ENCODE peak calls at places on chromosomes 13 and 19, in ten cellular contexts. D is endodermal cell, G is brain microvascular endothelial cell, K is IMR-90, O is cardiac muscle cell, J is left ventricle myocardium inferior, Y is RWPE1, R is heart left ventricle, P is tibial artery, N is GM23248. I is an unnamed sample.

GRCh38 chr13:82647540-82647939 is 1234.7 kb downstream of the SLITRK1 start:
- DNase-seq in D (peak), G (no peak), K (no peak), O (no peak), J (no peak), Y (no peak), R (no peak), P (no peak), N (no peak), I (no peak)

GRCh38 chr19:13864223-13864512 is 12.8 kb upstream of the NANOS3 start:
- DNase-seq in D (no peak), G (no peak), K (no peak), O (no peak), J (no peak), Y (no peak), R (no peak), P (no peak), N (no peak), I (no peak)

GRCh38 chr13:108496364-108497215 is 132.8 kb upstream of the MYO16 start:
- DNase-seq in D (peak), G (no peak), K (no peak), O (peak), J (no peak), Y (no peak), R (no peak), P (no peak), N (no peak), I (peak)

GRCh38 chr19:33251526-33252090 is 26.0 kb upstream of the SLC7A10 start:
- DNase-seq in D (no peak), G (no peak), K (no peak), O (no peak), J (no peak), Y (no peak), R (no peak), P (no peak), N (no peak), I (no peak)

GRCh38 chr13:70623260-70623659 is 515.0 kb upstream of the KLHL1 start:
- DNase-seq in D (no peak), G (no peak), K (peak), O (no peak), J (no peak), Y (peak), R (no peak), P (no peak), N (peak), I (peak)

GRCh38 chr13:79522583-79522982 is 41.6 kb downstream of the NDFIP2 start:
- DNase-seq in D (no peak), G (peak), K (peak), O (no peak), J (no peak), Y (no peak), R (no peak), P (no peak), N (peak), I (no peak)

GRCh38 chr19:6806488-6806887 is 34.0 kb downstream of the VAV1 start:
- DNase-seq in D (no peak), G (no peak), K (no peak), O (no peak), J (no peak), Y (no peak), R (no peak), P (no peak), N (no peak), I (peak)

GRCh38 chr19:2290441-2291184 is 8.6 kb upstream of the PEAK3 start:
- DNase-seq in D (peak), G (no peak), K (no peak), O (no peak), J (no peak), Y (no peak), R (no peak), P (no peak), N (peak), I (no peak)

GRCh38 chr19:15305582-15306334 is 26.6 kb downstream of the BRD4 start:
- DNase-seq in D (no peak), G (no peak), K (no peak), O (no peak), J (no peak), Y (no peak), R (no peak), P (no peak), N (no peak), I (no peak)

GRCh38 chr13:114024603-114025431 is 50.9 kb upstream of the C13orf46 start:
- DNase-seq in D (no peak), G (no peak), K (no peak), O (no peak), J (no peak), Y (no peak), R (no peak), P (no peak), N (no peak), I (no peak)

GRCh38 chr19:44623080-44623479 is 9.7 kb downstream of the IGSF23 start:
- DNase-seq in D (no peak), G (peak), K (peak), O (no peak), J (no peak), Y (no peak), R (no peak), P (peak), N (peak), I (peak)

GRCh38 chr19:41269571-41269970 is 5.4 kb downstream of the HNRNPUL1 start:
- DNase-seq in D (no peak), G (no peak), K (no peak), O (no peak), J (no peak), Y (no peak), R (no peak), P (no peak), N (no peak), I (no peak)

GRCh38 chr13:85473144-85473543 is 326.1 kb downstream of the SLITRK6 start:
- DNase-seq in D (no peak), G (no peak), K (no peak), O (no peak), J (no peak), Y (no peak), R (no peak), P (no peak), N (no peak), I (no peak)

GRCh38 chr13:92362717-92363116 is 863.9 kb upstream of the GPC6 start:
- DNase-seq in D (no peak), G (no peak), K (peak), O (no peak), J (no peak), Y (no peak), R (no peak), P (no peak), N (no peak), I (no peak)

GRCh38 chr19:5623397-5624153 is 692 bp downstream of the SAFB start:
- DNase-seq in D (peak), G (no peak), K (no peak), O (no peak), J (no peak), Y (no peak), R (no peak), P (no peak), N (no peak), I (peak)

GRCh38 chr13:19763618-19764017 is 19.1 kb downstream of the PSPC1 start:
- DNase-seq in D (no peak), G (no peak), K (no peak), O (no peak), J (no peak), Y (no peak), R (no peak), P (no peak), N (no peak), I (no peak)

GRCh38 chr13:58933475-58933874 is 1230.3 kb downstream of the DIAPH3 start:
- DNase-seq in D (no peak), G (no peak), K (no peak), O (no peak), J (no peak), Y (no peak), R (no peak), P (no peak), N (no peak), I (no peak)

GRCh38 chr19:28472843-28473242 is 740.1 kb downstream of the UQCRFS1 start:
- DNase-seq in D (no peak), G (no peak), K (no peak), O (no peak), J (peak), Y (no peak), R (peak), P (peak), N (peak), I (no peak)

GRCh38 chr13:20394506-20394905 is 131.2 kb downstream of the CRYL1 start:
- DNase-seq in D (no peak), G (no peak), K (no peak), O (no peak), J (no peak), Y (no peak), R (no peak), P (no peak), N (no peak), I (no peak)

GRCh38 chr19:5507056-5507624 is 51.9 kb downstream of the ZNRF4 start:
- DNase-seq in D (no peak), G (no peak), K (no peak), O (no peak), J (no peak), Y (no peak), R (no peak), P (no peak), N (no peak), I (no peak)

GRCh38 chr13:78603240-78603947 is at the start of gene POU4F1:
- DNase-seq in D (peak), G (no peak), K (peak), O (peak), J (peak), Y (peak), R (no peak), P (no peak), N (no peak), I (peak)

GRCh38 chr13:21670883-21671792 is at the start of gene FGF9:
- DNase-seq in D (peak), G (peak), K (peak), O (peak), J (peak), Y (peak), R (peak), P (peak), N (peak), I (peak)
- H3K27ac ChIP-seq in D (peak), G (no peak), K (peak), O (no peak), J (peak), Y (peak), R (no peak), P (peak), N (no peak), I (no peak)

DNA sequence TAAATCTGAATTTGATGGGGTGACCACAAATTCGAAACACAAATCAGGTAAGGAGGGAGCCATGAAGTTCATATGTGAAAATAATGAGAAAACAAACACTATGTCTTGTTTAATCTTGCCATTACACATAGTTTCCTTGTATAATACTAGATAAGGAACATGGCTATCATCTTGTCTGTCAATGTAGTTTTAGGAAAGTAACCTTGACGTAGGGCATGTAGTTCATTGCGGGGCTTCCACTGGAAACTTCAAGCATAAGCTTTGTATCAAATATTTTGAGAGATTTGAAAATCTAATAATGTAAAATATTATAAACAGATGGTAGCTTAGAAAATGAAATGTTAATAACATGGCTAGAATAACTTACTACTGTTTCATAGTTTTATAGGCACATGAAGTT is 8.8 kb downstream of the BIVM start:
- DNase-seq in D (no peak), G (no peak), K (no peak), O (no peak), J (no peak), Y (no peak), R (no peak), P (no peak), N (no peak), I (no peak)
- H3K27ac ChIP-seq in D (no peak), G (no peak), K (no peak), O (no peak), J (no peak), Y (no peak), R (no peak), P (no peak), N (no peak), I (no peak)

DNA sequence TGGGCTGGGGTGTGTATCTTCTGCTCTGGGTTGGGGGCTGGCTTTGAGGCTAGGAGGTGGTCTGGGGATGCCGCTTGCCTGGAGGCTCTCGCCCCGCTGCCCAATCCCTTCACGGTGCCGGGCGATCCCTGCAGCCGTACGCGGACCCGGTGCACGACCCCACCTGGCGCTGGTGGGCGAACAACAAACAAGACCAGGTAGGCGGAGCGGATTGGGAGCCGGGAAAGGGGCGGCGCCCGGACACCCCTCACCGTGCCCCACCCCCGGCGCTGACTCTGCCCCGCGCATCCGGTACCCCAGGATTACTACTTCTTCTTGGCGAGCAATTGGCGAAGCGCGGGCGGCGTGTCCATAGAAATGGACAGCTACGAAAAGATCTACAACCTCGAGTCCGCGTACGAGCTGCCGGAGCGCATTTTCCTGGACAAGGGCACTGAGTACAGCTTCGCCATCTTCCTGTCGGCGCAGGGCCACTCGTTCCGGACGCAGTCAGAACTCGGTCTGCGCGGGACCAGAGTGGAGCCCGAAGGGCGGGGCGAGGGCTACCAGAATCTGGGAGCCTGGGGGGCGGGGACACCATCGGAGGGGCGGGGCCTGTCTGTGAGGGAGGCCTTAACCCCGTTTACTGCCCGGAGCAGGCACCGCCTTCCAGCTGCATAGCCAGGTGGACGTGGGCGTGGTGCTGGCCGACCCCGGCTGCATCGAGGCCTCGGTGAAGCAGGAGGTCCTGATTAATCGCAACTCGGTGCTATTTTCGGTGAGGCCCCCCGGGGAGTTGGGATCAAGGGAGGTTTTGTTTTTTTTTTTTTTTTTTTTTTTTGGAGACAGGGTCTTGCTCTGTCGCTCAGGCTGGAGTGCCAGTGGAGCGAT is 12.1 kb upstream of the PSMD8 start:
- DNase-seq in D (peak), G (peak), K (peak), O (peak), J (peak), Y (peak), R (peak), P (peak), N (peak), I (peak)
- H3K27ac ChIP-seq in D (no peak), G (no peak), K (no peak), O (peak), J (peak), Y (peak), R (no peak), P (no peak), N (no peak), I (no peak)

DNA sequence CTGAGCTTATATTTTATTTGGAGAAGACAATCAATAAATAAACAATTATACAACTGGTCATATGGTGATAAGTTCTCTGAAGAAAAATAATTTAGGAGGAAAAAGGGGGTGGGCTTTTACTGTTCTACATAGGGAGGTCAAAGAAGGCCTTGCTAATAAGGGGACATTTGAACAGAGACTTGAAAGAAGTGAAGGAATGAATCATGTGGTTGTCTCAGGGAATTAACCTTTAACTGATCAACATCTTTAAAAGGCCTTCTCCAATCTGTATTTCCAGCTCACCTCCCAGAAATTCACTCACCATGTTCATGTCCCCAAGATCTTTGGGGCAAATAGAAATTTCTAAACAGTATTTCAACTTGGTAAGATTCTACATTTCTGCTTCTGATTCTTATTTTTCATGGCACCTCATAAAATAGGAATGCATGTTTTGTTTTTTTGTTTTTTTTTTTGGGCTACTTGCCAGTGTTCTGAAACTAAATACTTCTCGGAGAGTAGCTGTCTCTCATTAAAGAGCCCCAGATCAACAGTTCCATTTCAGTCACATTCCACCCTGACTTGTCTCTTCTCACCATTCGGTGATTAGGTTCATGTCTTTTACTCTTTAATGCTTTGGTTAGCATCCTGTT is 19.2 kb upstream of the LPAR6 start:
- DNase-seq in D (no peak), G (no peak), K (no peak), O (no peak), J (no peak), Y (no peak), R (no peak), P (no peak), N (peak), I (peak)
- H3K27ac ChIP-seq in D (no peak), G (peak), K (no peak), O (peak), J (peak), Y (no peak), R (no peak), P (peak), N (peak), I (no peak)

DNA sequence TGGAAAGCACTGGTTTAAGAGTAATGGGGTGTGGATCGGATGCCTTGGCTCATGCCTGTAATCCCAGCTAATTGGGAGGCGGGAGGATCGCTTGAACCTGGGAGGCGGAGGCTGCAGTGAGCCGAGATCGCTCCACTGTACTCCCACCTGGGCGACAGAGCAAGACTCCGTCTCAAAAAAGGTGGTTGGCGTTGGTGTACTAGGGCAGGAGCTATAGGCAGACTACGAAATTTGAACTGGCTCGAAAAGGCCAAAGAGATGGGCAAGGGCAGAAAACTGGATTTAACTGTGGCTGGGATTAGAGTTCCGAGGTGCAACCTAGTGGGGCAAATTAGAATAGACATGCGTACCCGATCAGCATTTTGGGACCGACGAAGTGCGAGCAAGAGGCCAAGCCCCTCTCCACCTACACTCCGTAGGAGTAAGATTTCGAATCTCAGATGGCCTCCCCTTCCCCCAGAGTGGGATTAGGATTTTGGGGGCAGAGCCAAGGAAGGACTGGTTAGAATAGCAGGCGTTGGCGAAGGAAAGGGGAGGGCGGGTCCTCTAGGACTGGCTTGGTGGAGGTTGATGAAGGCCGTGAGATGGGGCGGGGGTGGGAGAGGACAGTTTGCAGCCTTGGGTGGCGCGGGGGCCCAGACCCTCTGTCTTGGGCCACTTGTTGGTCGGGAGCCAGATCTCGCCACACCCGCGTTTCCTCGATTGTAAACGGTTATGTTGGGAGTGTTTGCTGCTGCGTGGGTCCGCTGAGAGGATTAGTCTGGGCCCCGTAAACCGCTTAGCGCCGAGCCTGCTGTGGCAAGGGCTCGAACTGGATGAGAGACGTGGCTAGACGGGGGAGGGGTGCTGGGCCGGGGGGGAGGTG is 2.0 kb upstream of the INAFM1 start:
- DNase-seq in D (peak), G (no peak), K (no peak), O (no peak), J (peak), Y (no peak), R (peak), P (peak), N (peak), I (peak)
- H3K27ac ChIP-seq in D (peak), G (peak), K (peak), O (peak), J (peak), Y (peak), R (peak), P (peak), N (peak), I (peak)

I was measured in A673.